ENCODE peak calls at places on chromosomes 7 and 10, in four cellular contexts. A, I, R and H are unnamed samples.

GRCh38 chr7:72622532-72622931 is 205.5 kb downstream of the TYW1B start:
- DNase-seq in A (no peak), I (no peak), R (no peak), H (no peak)

GRCh38 chr10:84196083-84196482 is 1.7 kb downstream of the CDHR1 start:
- DNase-seq in A (no peak), I (no peak), R (no peak), H (no peak)

GRCh38 chr10:117503170-117503885 is 39.2 kb upstream of the EMX2 start:
- DNase-seq in A (no peak), I (no peak), R (no peak), H (no peak)

GRCh38 chr10:21523007-21523406 is 2.5 kb downstream of the SKIDA1 start:
- DNase-seq in A (no peak), I (no peak), R (no peak), H (no peak)

GRCh38 chr10:132836248-132836831 is 50.4 kb upstream of the NKX6-2 start:
- DNase-seq in A (peak; percentile 86), I (peak; percentile 76), R (no peak), H (no peak)

GRCh38 chr7:157831143-157831900 is 494.5 kb downstream of the DNAJB6 start:
- DNase-seq in A (no peak), I (peak; percentile 59), R (no peak), H (no peak)

GRCh38 chr7:151459726-151460473 is 20.0 kb upstream of the CRYGN start:
- DNase-seq in A (peak; percentile 87), I (no peak), R (no peak), H (peak; percentile 97)

GRCh38 chr7:107971613-107972012 is 31.3 kb downstream of the LAMB1 start:
- DNase-seq in A (no peak), I (no peak), R (no peak), H (peak; percentile 73)

GRCh38 chr10:79239930-79240713 is 107.1 kb upstream of the PPIF start:
- DNase-seq in A (no peak), I (no peak), R (no peak), H (no peak)

GRCh38 chr10:30671011-30671616 is 41.6 kb upstream of the LYZL2 start:
- DNase-seq in A (no peak), I (no peak), R (peak; percentile 43), H (no peak)

GRCh38 chr10:74013004-74013403 is 15.1 kb downstream of the VCL start:
- DNase-seq in A (no peak), I (no peak), R (no peak), H (no peak)
- H3K4me1 ChIP-seq in A (peaks cover 43% of the 10 kb centered on the region), I (peaks cover 80% of the 10 kb centered on the region), R (no peaks in the 10 kb centered on the region), H (peaks cover 64% of the 10 kb centered on the region)

GRCh38 chr10:70910486-70911350 is 22.4 kb upstream of the PCBD1 start:
- DNase-seq in A (no peak), I (peak; percentile 63), R (no peak), H (no peak)
- H3K4me1 ChIP-seq in A (peaks cover 5% of the 10 kb centered on the region), I (no peaks in the 10 kb centered on the region), R (no peaks in the 10 kb centered on the region), H (no peaks in the 10 kb centered on the region)

GRCh38 chr10:100642295-100642994 is 102.9 kb upstream of the PAX2 start:
- DNase-seq in A (no peak), I (no peak), R (no peak), H (no peak)

GRCh38 chr10:100637785-100638184 is 102.0 kb downstream of the HIF1AN start:
- DNase-seq in A (no peak), I (no peak), R (no peak), H (no peak)

GRCh38 chr10:100632027-100632426 is 96.3 kb downstream of the HIF1AN start:
- DNase-seq in A (no peak), I (no peak), R (no peak), H (no peak)

GRCh38 chr10:100634034-100634433 is 98.3 kb downstream of the HIF1AN start:
- DNase-seq in A (no peak), I (peak; percentile 53), R (no peak), H (no peak)

DNA sequence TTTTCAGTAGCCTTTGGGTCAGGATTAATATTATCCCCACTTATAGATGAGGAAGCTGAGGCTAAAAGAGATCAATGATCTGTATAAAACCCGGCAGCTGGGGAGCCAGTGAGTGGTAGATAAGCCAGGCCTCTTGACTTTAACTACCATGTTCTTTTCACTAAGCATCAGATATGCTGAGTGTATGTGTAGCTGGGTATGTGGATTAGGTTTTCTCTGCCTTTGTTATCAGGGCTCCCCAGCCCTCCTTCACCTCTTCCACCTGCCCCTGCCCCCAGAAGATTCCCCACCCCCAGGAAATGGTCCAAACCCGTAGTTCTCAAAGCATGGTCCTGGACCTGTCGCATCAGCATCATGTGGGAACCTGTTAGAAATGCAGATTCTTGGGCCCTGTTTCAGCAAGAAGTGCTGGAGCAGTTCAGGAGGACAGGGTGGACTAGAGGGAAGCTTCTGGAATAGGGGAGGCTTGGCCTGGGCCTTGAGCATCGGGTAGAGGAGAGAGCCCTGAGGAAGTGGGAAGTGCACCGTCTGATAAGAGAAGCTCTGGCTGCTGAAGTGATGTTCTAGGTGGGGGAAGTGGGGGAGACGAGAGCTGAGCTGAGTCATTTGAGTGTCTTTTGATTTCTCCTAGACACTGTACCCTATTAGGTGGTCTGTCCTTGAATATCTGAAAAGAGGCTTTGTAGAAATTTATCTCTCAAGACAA is 101.3 kb downstream of the HIF1AN start:
- DNase-seq in A (no peak), I (no peak), R (no peak), H (no peak)
- H3K4me1 ChIP-seq in A (no peaks in the 10 kb centered on the region), I (no peaks in the 10 kb centered on the region), R (peaks cover 4% of the 10 kb centered on the region), H (no peaks in the 10 kb centered on the region)

DNA sequence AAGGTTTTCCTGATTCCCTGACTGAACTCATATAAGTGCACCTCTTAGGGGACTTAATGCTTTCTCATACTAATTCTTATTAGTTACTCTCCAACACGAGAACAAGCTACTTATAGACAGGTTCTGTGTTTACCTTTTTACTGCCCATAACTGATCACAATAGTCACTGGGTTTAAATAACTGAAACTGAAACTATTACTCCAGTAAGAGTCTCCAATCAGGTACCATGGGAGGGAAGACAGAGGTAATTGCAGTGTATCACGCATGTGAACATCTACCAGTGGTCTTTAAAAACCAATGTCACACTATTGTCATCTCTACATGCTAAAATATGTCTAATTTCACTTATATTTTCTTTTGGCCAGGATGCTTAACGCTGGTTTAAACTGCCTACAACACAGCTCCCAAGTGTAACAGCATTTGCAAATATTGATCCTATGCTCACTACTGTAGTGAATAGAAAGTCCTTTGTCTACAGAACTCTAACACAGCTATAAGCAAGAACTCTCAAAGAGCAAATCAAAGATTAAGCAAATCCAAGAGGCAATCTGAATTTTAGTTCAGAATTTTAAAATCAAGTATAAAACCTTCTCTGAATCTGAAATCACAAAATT is 3.6 kb downstream of the GDI2 start:
- DNase-seq in A (no peak), I (no peak), R (no peak), H (no peak)
- H3K4me1 ChIP-seq in A (peaks cover 62% of the 10 kb centered on the region), I (peaks cover 88% of the 10 kb centered on the region), R (no peaks in the 10 kb centered on the region), H (no peaks in the 10 kb centered on the region)